ENCODE peak calls at places on chromosomes 13 and 19, in eight cellular contexts. W is tibial nerve, M is testis, H is IMR-90, N is upper lobe of left lung, E is ovary, L is body of pancreas, B is Peyer's patch. T is an unnamed sample.

GRCh38 chr13:27913116-27913515 is 6.7 kb upstream of the PDX1 start:
- DNase-seq in N (no peak), E (no peak), B (no peak), M (no peak), H (no peak), W (no peak), L (no peak), T (no peak)

GRCh38 chr19:41304706-41305483 is 5.1 kb upstream of the CCDC97 start:
- DNase-seq in H (no peak), B (no peak), W (no peak), M (no peak), E (no peak), L (no peak), N (no peak), T (no peak)

GRCh38 chr13:45678282-45678681 is 23.8 kb upstream of the CBY2 start:
- DNase-seq in L (no peak), W (no peak), E (no peak), H (no peak), N (no peak), B (no peak), M (no peak), T (no peak)

GRCh38 chr13:114019367-114019766 is 45.5 kb upstream of the C13orf46 start:
- DNase-seq in M (peak; percentile 63), H (no peak), E (no peak), N (no peak), L (no peak), W (no peak), B (no peak), T (no peak)

GRCh38 chr19:42468273-42468796 is 25.6 kb upstream of the CXCL17 start:
- DNase-seq in N (no peak), E (no peak), H (peak; percentile 62), B (peak; percentile 71), W (no peak), M (no peak), L (no peak), T (no peak)

GRCh38 chr19:16702123-16702522 is 17.5 kb upstream of the NWD1 start:
- DNase-seq in L (no peak), E (no peak), W (peak; percentile 83), M (peak; percentile 66), B (no peak), H (peak; percentile 66), N (peak; percentile 22), T (peak; percentile 93)

GRCh38 chr13:85093808-85094207 is 705.4 kb downstream of the SLITRK6 start:
- DNase-seq in W (peak; percentile 62), N (no peak), E (peak; percentile 32), B (no peak), L (no peak), M (peak; percentile 86), H (no peak), T (no peak)

GRCh38 chr13:113129921-113130750 is 7.5 kb downstream of the F10 start:
- DNase-seq in E (peak; percentile 71), M (peak; percentile 80), W (no peak), H (no peak), N (peak; percentile 12), B (no peak), L (no peak), T (no peak)

GRCh38 chr13:40666905-40667621 is 622 bp upstream of the FOXO1 start:
- DNase-seq in W (no peak), L (peak; percentile 73), N (peak; percentile 70), H (no peak), M (peak; percentile 51), B (peak; percentile 77), E (peak; percentile 77), T (peak; percentile 95)

GRCh38 chr19:14394167-14394566 is 12.9 kb downstream of the ADGRE5 start:
- DNase-seq in N (no peak), L (no peak), W (no peak), B (no peak), H (no peak), E (no peak), M (no peak), T (no peak)

GRCh38 chr13:83215627-83216026 is 666.6 kb downstream of the SLITRK1 start:
- DNase-seq in H (peak; percentile 81), B (no peak), L (no peak), E (no peak), M (no peak), N (no peak), W (no peak), T (no peak)

GRCh38 chr13:106917673-106918652 is 350.0 kb upstream of the ARGLU1 start:
- DNase-seq in B (peak; percentile 82), M (peak; percentile 82), W (peak; percentile 67), N (peak; percentile 64), E (peak; percentile 78), L (peak; percentile 68), H (peak; percentile 61), T (peak; percentile 94)

GRCh38 chr19:10653732-10654609 is at the start of gene ILF3:
- DNase-seq in M (peak; percentile 99), B (peak; percentile 100), W (peak; percentile 100), H (peak; percentile 100), E (peak; percentile 100), L (peak; percentile 100), N (peak; percentile 99), T (peak; percentile 100)

GRCh38 chr19:10654610-10655456 is 687 bp downstream of the ILF3 start:
- DNase-seq in E (peak; percentile 80), H (no peak), M (peak; percentile 62), L (peak; percentile 41), B (peak; percentile 62), N (no peak), W (no peak), T (no peak)

GRCh38 chr19:10651821-10652220 is 2.3 kb upstream of the ILF3 start:
- DNase-seq in B (no peak), N (no peak), M (no peak), L (no peak), E (no peak), H (no peak), W (no peak), T (no peak)

GRCh38 chr19:10653482-10653731 is 739 bp upstream of the ILF3 start:
- DNase-seq in L (no peak), H (no peak), B (no peak), M (no peak), W (no peak), N (no peak), E (no peak), T (no peak)

GRCh38 chr19:10655457-10656312 is 1.5 kb downstream of the ILF3 start:
- DNase-seq in L (peak; percentile 71), N (no peak), M (peak; percentile 38), E (no peak), B (no peak), H (peak; percentile 44), W (no peak), T (no peak)
- H3K4me1 ChIP-seq in L (peaks cover 59% of the 10 kb centered on the region), N (peaks cover 44% of the 10 kb centered on the region), M (peaks cover 28% of the 10 kb centered on the region), E (peaks cover 9% of the 10 kb centered on the region), B (peaks cover 26% of the 10 kb centered on the region), H (peaks cover 5% of the 10 kb centered on the region), W (peaks cover 72% of the 10 kb centered on the region), T (peaks cover 37% of the 10 kb centered on the region)

GRCh38 chr13:25372275-25373081 is 704 bp downstream of the ATP8A2 start:
- DNase-seq in H (no peak), M (no peak), E (no peak), W (no peak), L (no peak), B (no peak), N (no peak), T (no peak)
- H3K27me3 ChIP-seq in H (peaks cover 57% of the 10 kb centered on the region), M (no peaks in the 10 kb centered on the region), E (no peaks in the 10 kb centered on the region), W (no peaks in the 10 kb centered on the region), L (peaks cover 5% of the 10 kb centered on the region), B (peaks cover 8% of the 10 kb centered on the region), N (peaks cover 23% of the 10 kb centered on the region), T (peaks cover 72% of the 10 kb centered on the region)

DNA sequence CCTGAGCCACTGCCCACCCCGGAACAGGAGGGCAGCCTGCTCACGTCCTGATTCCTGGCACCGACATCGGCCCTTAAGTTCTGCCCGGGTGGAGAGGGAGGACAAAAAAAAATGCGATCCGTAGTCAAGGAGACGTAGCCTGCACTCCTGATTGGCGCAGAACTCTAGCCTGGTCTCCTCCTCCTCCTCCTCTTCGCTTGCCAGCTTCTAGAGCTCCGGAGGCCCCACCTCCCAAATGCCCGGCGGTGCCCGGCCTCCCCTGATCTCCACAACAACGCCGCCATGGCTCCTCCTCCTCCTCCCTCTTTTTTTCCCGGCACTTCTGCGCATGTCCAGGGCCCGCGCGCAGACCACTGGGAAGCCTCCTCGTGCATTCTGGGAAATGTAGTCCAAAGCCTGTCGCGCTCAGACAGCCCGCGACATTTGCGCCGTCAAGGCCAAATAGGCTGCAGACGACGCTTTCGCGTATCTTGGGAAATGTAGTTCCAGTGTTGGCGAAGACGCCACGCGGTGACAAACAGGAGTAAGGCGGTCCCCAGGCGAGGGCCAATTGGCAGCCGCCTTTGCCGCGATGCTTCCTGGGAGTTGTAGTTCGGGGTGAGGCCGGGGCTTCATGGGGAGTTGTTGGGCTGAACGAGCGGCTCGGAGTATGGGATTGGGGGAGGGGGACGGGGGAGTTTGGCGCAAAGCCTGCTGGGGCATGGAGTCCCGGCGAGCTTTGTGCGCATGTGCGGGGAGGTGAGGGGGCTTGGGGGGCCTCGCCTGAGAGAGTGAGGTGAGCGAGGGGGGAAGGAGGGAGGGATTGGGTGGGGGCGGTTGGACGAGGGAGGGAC is at the start of gene ZNF444:
- DNase-seq in N (peak; percentile 99), B (peak; percentile 100), H (peak; percentile 99), M (peak; percentile 98), E (peak; percentile 99), W (peak; percentile 97), L (peak; percentile 99), T (peak; percentile 99)
- TF ChIP-seq POLR2A in N (peak; percentile 42), B (peak; percentile 32), H (peak; percentile 63), M (peak; percentile 21), E (peak; percentile 50), W (peak; percentile 64), L (peak; percentile 81), T (no peak)

GRCh38 chr19:35311901-35312665 is 16.9 kb upstream of the CD22 start:
- DNase-seq in L (no peak), W (no peak), M (no peak), H (no peak), N (no peak), B (no peak), E (no peak), T (no peak)

GRCh38 chr19:35310811-35311465 is 18.0 kb upstream of the CD22 start:
- DNase-seq in H (no peak), M (no peak), W (no peak), E (no peak), N (no peak), L (no peak), B (no peak), T (no peak)

GRCh38 chr19:35307990-35308389 is 16.0 kb downstream of the MAG start:
- DNase-seq in E (peak; percentile 75), N (no peak), L (no peak), M (peak; percentile 31), H (no peak), W (no peak), B (no peak), T (no peak)

GRCh38 chr19:35309481-35310279 is 17.7 kb downstream of the MAG start:
- DNase-seq in W (no peak), B (no peak), M (peak; percentile 90), H (peak; percentile 16), E (peak; percentile 96), L (peak; percentile 67), N (peak; percentile 42), T (no peak)

GRCh38 chr19:35310331-35310730 is 18.4 kb downstream of the MAG start:
- DNase-seq in W (no peak), H (no peak), N (no peak), M (no peak), L (no peak), B (no peak), E (peak; percentile 60), T (no peak)
- H3K4me1 ChIP-seq in W (peaks cover 48% of the 10 kb centered on the region), H (no peaks in the 10 kb centered on the region), N (peaks cover 25% of the 10 kb centered on the region), M (peaks cover 43% of the 10 kb centered on the region), L (peaks cover 15% of the 10 kb centered on the region), B (no peaks in the 10 kb centered on the region), E (peaks cover 35% of the 10 kb centered on the region), T (no peaks in the 10 kb centered on the region)

T was measured in esophagus muscularis mucosa.